ENCODE peak calls at places on chromosomes 16 and 17, in seven cellular contexts. P is activated T-cell treated with anti-CD3 and anti-CD28 coated beads, Interleukin-2, amount 50 U/mL, for 4 hours; E is NCI-H1436 treated with DMSO at 0.1 percent for 48 hours; Z is stimulated activated CD4-positive, alpha-beta T cell treated with anti-CD3 and anti-CD28 coated beads, Interleukin-1b, Interleukin-23, amount 100 ng/mL, for 24 hours; L is NCI-H446; J is CD4-positive, alpha-beta memory T cell; S is T-helper 17 cell. Q is an unnamed sample.

GRCh38 chr17:34797724-34798123 is 163.5 kb downstream of the CCT6B start:
- DNase-seq in P (no peak), E (no peak), Z (peak), L (no peak), J (no peak), S (no peak), Q (no peak)

GRCh38 chr16:11727945-11728543 is 14.6 kb downstream of the TXNDC11 start:
- DNase-seq in P (no peak), E (no peak), Z (no peak), L (no peak), J (no peak), S (no peak), Q (peak)

GRCh38 chr17:1491406-1492248 is 859 bp downstream of the MYO1C start:
- DNase-seq in P (no peak), E (no peak), Z (peak), L (peak), J (no peak), S (no peak), Q (peak)

GRCh38 chr17:51029142-51029541 is 91.5 kb downstream of the SPAG9 start:
- DNase-seq in P (no peak), E (no peak), Z (no peak), L (no peak), J (no peak), S (no peak), Q (no peak)

GRCh38 chr16:805474-805873 is 4.9 kb upstream of the GNG13 start:
- DNase-seq in P (no peak), E (no peak), Z (no peak), L (no peak), J (no peak), S (no peak), Q (no peak)

GRCh38 chr16:8720080-8720966 is 45.9 kb downstream of the ABAT start:
- DNase-seq in P (no peak), E (no peak), Z (no peak), L (peak), J (no peak), S (no peak), Q (no peak)

GRCh38 chr16:27461483-27462171 is 59.7 kb downstream of the IL21R start:
- DNase-seq in P (no peak), E (no peak), Z (no peak), L (no peak), J (no peak), S (no peak), Q (no peak)

GRCh38 chr16:31168848-31169247 is 11.1 kb upstream of the FUS start:
- DNase-seq in P (no peak), E (no peak), Z (no peak), L (no peak), J (no peak), S (no peak), Q (no peak)

GRCh38 chr16:69927056-69927757 is 23.9 kb upstream of the CLEC18A start:
- DNase-seq in P (no peak), E (no peak), Z (no peak), L (no peak), J (no peak), S (no peak), Q (peak)

GRCh38 chr16:88063201-88063773 is 112.1 kb downstream of the BANP start:
- DNase-seq in P (no peak), E (no peak), Z (no peak), L (no peak), J (no peak), S (no peak), Q (peak)

GRCh38 chr17:44331249-44331760 is 6.7 kb upstream of the SLC25A39 start:
- DNase-seq in P (peak), E (peak), Z (peak), L (peak), J (peak), S (peak), Q (peak)

GRCh38 chr16:22938647-22939046 is 124.7 kb downstream of the HS3ST2 start:
- DNase-seq in P (no peak), E (no peak), Z (no peak), L (no peak), J (no peak), S (no peak), Q (no peak)

GRCh38 chr17:73973881-73974409 is 229.5 kb upstream of the RPL38 start:
- DNase-seq in P (no peak), E (no peak), Z (no peak), L (no peak), J (no peak), S (no peak), Q (no peak)

GRCh38 chr16:89116341-89117238 is 22.9 kb downstream of the ACSF3 start:
- DNase-seq in P (no peak), E (no peak), Z (no peak), L (no peak), J (no peak), S (no peak), Q (no peak)

GRCh38 chr16:66650707-66651473 is 45.7 kb downstream of the CMTM4 start:
- DNase-seq in P (peak), E (peak), Z (peak), L (peak), J (peak), S (peak), Q (peak)

GRCh38 chr16:10979717-10980601 is 35.6 kb downstream of the CLEC16A start:
- DNase-seq in P (no peak), E (no peak), Z (no peak), L (no peak), J (no peak), S (no peak), Q (no peak)

GRCh38 chr16:51392651-51393187 is 241.6 kb upstream of the SALL1 start:
- DNase-seq in P (no peak), E (no peak), Z (no peak), L (no peak), J (no peak), S (no peak), Q (peak)

GRCh38 chr16:51577621-51578303 is 426.7 kb upstream of the SALL1 start:
- DNase-seq in P (no peak), E (no peak), Z (no peak), L (no peak), J (no peak), S (no peak), Q (no peak)